ENCODE peak calls at places on chromosome 1, in five cellular contexts. S is hepatocyte, P is fibroblast of lung, E is pancreas, Y is endodermal cell. A is an unnamed sample.

GRCh38 chr1:207836616-207837352 is 74.1 kb downstream of the CD34 start:
- DNase-seq in S (no peak), P (no peak), E (no peak), Y (no peak), A (no peak)

GRCh38 chr1:208343226-208343625 is 99.0 kb upstream of the PLXNA2 start:
- DNase-seq in S (no peak), P (no peak), E (no peak), Y (no peak), A (no peak)

GRCh38 chr1:229464672-229465071 is 30.8 kb upstream of the ACTA1 start:
- DNase-seq in S (no peak), P (no peak), E (no peak), Y (no peak), A (no peak)

GRCh38 chr1:18724801-18725200 is 94.2 kb downstream of the PAX7 start:
- DNase-seq in S (no peak), P (no peak), E (no peak), Y (no peak), A (no peak)

GRCh38 chr1:4684142-4684541 is 29.7 kb downstream of the AJAP1 start:
- DNase-seq in S (peak; percentile 47), P (no peak), E (no peak), Y (no peak), A (no peak)

GRCh38 chr1:84683508-84683907 is 6.8 kb downstream of the SSX2IP start:
- DNase-seq in S (no peak), P (no peak), E (no peak), Y (no peak), A (no peak)

GRCh38 chr1:79161077-79161476 is 154.5 kb upstream of the ADGRL4 start:
- DNase-seq in S (no peak), P (peak; percentile 54), E (no peak), Y (no peak), A (no peak)

GRCh38 chr1:46489638-46490602 is at the start of gene DMBX1:
- DNase-seq in S (peak; percentile 51), P (no peak), E (no peak), Y (peak; percentile 95), A (no peak)

GRCh38 chr1:113868387-113869083 is 3.0 kb downstream of the PTPN22 start:
- DNase-seq in S (no peak), P (no peak), E (no peak), Y (no peak), A (no peak)

GRCh38 chr1:155970531-155971167 is 7.7 kb downstream of the ARHGEF2 start:
- DNase-seq in S (no peak), P (peak; percentile 85), E (no peak), Y (no peak), A (peak; percentile 81)

GRCh38 chr1:167774710-167775109 is 52.9 kb downstream of the MPZL1 start:
- DNase-seq in S (no peak), P (no peak), E (no peak), Y (no peak), A (no peak)

GRCh38 chr1:31717341-31717740 is 13.5 kb upstream of the COL16A1 start:
- DNase-seq in S (no peak), P (no peak), E (no peak), Y (no peak), A (no peak)

GRCh38 chr1:197471248-197472035 is 203.4 kb downstream of the CRB1 start:
- DNase-seq in S (no peak), P (peak; percentile 18), E (no peak), Y (peak; percentile 84), A (no peak)

GRCh38 chr1:66274634-66275033 is 259.3 kb upstream of the SGIP1 start:
- DNase-seq in S (no peak), P (peak; percentile 37), E (no peak), Y (no peak), A (no peak)

GRCh38 chr1:64248065-64248464 is 44.6 kb downstream of the UBE2U start:
- DNase-seq in S (no peak), P (no peak), E (no peak), Y (no peak), A (peak; percentile 43)

GRCh38 chr1:228735871-228736586 is 750 bp downstream of the RHOU start:
- DNase-seq in S (peak; percentile 71), P (peak; percentile 32), E (peak; percentile 85), Y (peak; percentile 80), A (peak; percentile 49)

GRCh38 chr1:93988634-93989350 is 79.6 kb upstream of the GCLM start:
- DNase-seq in S (no peak), P (peak; percentile 65), E (no peak), Y (no peak), A (no peak)

GRCh38 chr1:21378705-21379494 is 61.0 kb upstream of the NBPF3 start:
- DNase-seq in S (peak; percentile 56), P (no peak), E (no peak), Y (no peak), A (no peak)

GRCh38 chr1:99645699-99646531 is at the start of gene PALMD:
- DNase-seq in S (peak; percentile 41), P (no peak), E (peak; percentile 31), Y (peak; percentile 65), A (peak; percentile 79)

GRCh38 chr1:36639461-36639860 is 156.7 kb upstream of the CSF3R start:
- DNase-seq in S (no peak), P (no peak), E (no peak), Y (no peak), A (no peak)

GRCh38 chr1:106290805-106291537 is 765.5 kb upstream of the PRMT6 start:
- DNase-seq in S (no peak), P (peak; percentile 70), E (no peak), Y (no peak), A (no peak)

GRCh38 chr1:198258491-198258890 is 101.7 kb downstream of the NEK7 start:
- DNase-seq in S (no peak), P (peak; percentile 68), E (no peak), Y (no peak), A (no peak)

GRCh38 chr1:155093938-155094621 is 15.4 kb downstream of the EFNA3 start:
- DNase-seq in S (peak; percentile 72), P (peak; percentile 66), E (peak; percentile 41), Y (peak; percentile 70), A (peak; percentile 82)

GRCh38 chr1:14909920-14910466 is 243.6 kb upstream of the TMEM51 start:
- DNase-seq in S (no peak), P (no peak), E (peak; percentile 11), Y (no peak), A (no peak)

GRCh38 chr1:98112631-98113030 is 191.8 kb upstream of the DPYD start:
- DNase-seq in S (no peak), P (no peak), E (no peak), Y (no peak), A (no peak)

GRCh38 chr1:29426701-29427279 is 190.5 kb downstream of the PTPRU start:
- DNase-seq in S (no peak), P (no peak), E (no peak), Y (no peak), A (no peak)

GRCh38 chr1:83626603-83627002 is 372.3 kb downstream of the TTLL7 start:
- DNase-seq in S (no peak), P (no peak), E (no peak), Y (no peak), A (peak; percentile 50)

GRCh38 chr1:59077739-59078503 is 219.0 kb upstream of the FGGY start:
- DNase-seq in S (no peak), P (no peak), E (no peak), Y (peak; percentile 86), A (no peak)

GRCh38 chr1:222716393-222716792 is 4.0 kb downstream of the BROX start:
- DNase-seq in S (no peak), P (no peak), E (no peak), Y (no peak), A (no peak)

GRCh38 chr1:200035956-200036615 is 8.6 kb downstream of the NR5A2 start:
- DNase-seq in S (peak; percentile 17), P (no peak), E (peak; percentile 51), Y (peak; percentile 83), A (no peak)
- H3K4me3 ChIP-seq in S (no peak overlapping the region), P (no peak overlapping the region), E (peak overlapping the region; percentile 58), Y (peak overlapping the region; percentile 47), A (no peak overlapping the region)

GRCh38 chr1:77888429-77889239 is at the start of gene NEXN:
- DNase-seq in S (peak; percentile 81), P (peak; percentile 92), E (peak; percentile 89), Y (peak; percentile 92), A (peak; percentile 94)
- H3K27ac ChIP-seq in S (peak within 1 kb of the TSS; percentile 97), P (peak within 1 kb of the TSS; percentile 96), E (peak within 1 kb of the TSS; percentile 93), Y (peak within 1 kb of the TSS; percentile 89), A (peak within 1 kb of the TSS; percentile 97)

GRCh38 chr1:92655197-92655801 is 129.6 kb downstream of the EVI5 start:
- DNase-seq in S (no peak), P (peak; percentile 2), E (no peak), Y (no peak), A (no peak)
- H3K9me3 ChIP-seq in S (peaks cover 29% of the 10 kb centered on the region), P (no peaks in the 10 kb centered on the region), E (no peaks in the 10 kb centered on the region), Y (peaks cover 38% of the 10 kb centered on the region), A (peaks cover 16% of the 10 kb centered on the region)

DNA sequence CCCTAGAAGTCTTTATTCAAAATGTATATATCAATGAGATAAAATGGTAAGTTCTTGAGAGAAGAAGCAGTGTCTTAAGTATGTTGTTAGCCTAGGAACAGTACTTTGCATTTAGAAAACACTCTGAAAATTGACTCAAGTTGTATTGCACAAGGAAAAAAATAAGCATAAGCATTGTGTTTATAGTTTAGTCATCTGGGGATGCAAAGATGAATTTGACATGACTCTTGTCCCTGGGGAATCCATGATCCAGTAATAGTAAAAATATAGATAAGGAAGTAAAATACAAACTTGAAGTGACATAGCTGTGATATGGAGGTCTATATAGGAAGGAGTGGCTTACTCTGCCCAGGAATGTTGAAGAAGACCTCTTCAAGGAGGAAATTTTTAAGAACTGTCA is 185.0 kb upstream of the PTBP2 start:
- DNase-seq in S (no peak), P (peak; percentile 45), E (no peak), Y (no peak), A (no peak)
- H3K4me3 ChIP-seq in S (no peak overlapping the region), P (no peak overlapping the region), E (no peak overlapping the region), Y (no peak overlapping the region), A (no peak overlapping the region)

A was measured in SJCRH30.